ENCODE peak calls at places on chromosomes 4 and X, in eight cellular contexts. Z is GM12892; D is hypothalamus; W is HS-5; K is NCI-H1092; U is activated naive CD8-positive, alpha-beta T cell treated with anti-CD3 and anti-CD28 coated beads, Interleukin-2, amount 50 U/mL, for 24 hours; J is MG63; L is EL. O is an unnamed sample.

GRCh38 chr4:40502220-40502619 is 127.4 kb downstream of the RBM47 start:
- DNase-seq in Z (no peak), D (no peak), W (no peak), K (no peak), U (no peak), J (no peak), L (no peak), O (no peak)

GRCh38 chrX:2955281-2955680 is 26.1 kb upstream of the ARSD start:
- DNase-seq in Z (no peak), D (no peak), W (no peak), K (no peak), U (no peak), J (no peak), L (no peak), O (no peak)

GRCh38 chrX:118528089-118528753 is 32.6 kb downstream of the DOCK11 start:
- DNase-seq in Z (peak; percentile 15), D (no peak), W (no peak), K (no peak), U (peak; percentile 48), J (no peak), L (no peak), O (no peak)

GRCh38 chr4:90598741-90599140 is 471.5 kb downstream of the CCSER1 start:
- DNase-seq in Z (no peak), D (no peak), W (no peak), K (no peak), U (no peak), J (no peak), L (no peak), O (no peak)

GRCh38 chr4:47287735-47288134 is 175.8 kb downstream of the COMMD8 start:
- DNase-seq in Z (no peak), D (no peak), W (peak; percentile 10), K (no peak), U (no peak), J (peak; percentile 8), L (peak; percentile 78), O (no peak)

GRCh38 chr4:89162486-89162885 is 51.2 kb downstream of the TIGD2 start:
- DNase-seq in Z (no peak), D (no peak), W (no peak), K (no peak), U (no peak), J (no peak), L (no peak), O (no peak)

GRCh38 chr4:52051213-52051614 is at the start of gene SPATA18:
- DNase-seq in Z (peak; percentile 36), D (no peak), W (no peak), K (no peak), U (peak; percentile 5), J (peak; percentile 55), L (peak; percentile 21), O (peak; percentile 76)

GRCh38 chr4:44679060-44679459 is 840 bp downstream of the GUF1 start:
- DNase-seq in Z (no peak), D (no peak), W (no peak), K (no peak), U (no peak), J (no peak), L (peak; percentile 1), O (no peak)

GRCh38 chr4:76634239-76634638 is 199.2 kb downstream of the SHROOM3 start:
- DNase-seq in Z (no peak), D (no peak), W (peak; percentile 56), K (no peak), U (no peak), J (no peak), L (peak; percentile 82), O (peak; percentile 85)

GRCh38 chrX:15441464-15441863 is 51.7 kb downstream of the PIR start:
- DNase-seq in Z (no peak), D (no peak), W (no peak), K (no peak), U (no peak), J (no peak), L (no peak), O (no peak)

GRCh38 chr4:14768449-14768848 is 233.8 kb upstream of the CPEB2 start:
- DNase-seq in Z (no peak), D (no peak), W (no peak), K (no peak), U (no peak), J (no peak), L (no peak), O (no peak)

GRCh38 chr4:184355111-184355604 is 119.2 kb downstream of the IRF2 start:
- DNase-seq in Z (peak; percentile 19), D (no peak), W (peak; percentile 68), K (no peak), U (no peak), J (peak; percentile 48), L (peak; percentile 89), O (peak; percentile 79)

GRCh38 chr4:88606832-88607231 is 14.6 kb downstream of the HERC3 start:
- DNase-seq in Z (no peak), D (no peak), W (no peak), K (no peak), U (no peak), J (no peak), L (no peak), O (no peak)

GRCh38 chr4:184312126-184312525 is 94.5 kb upstream of the ENPP6 start:
- DNase-seq in Z (no peak), D (no peak), W (no peak), K (no peak), U (no peak), J (no peak), L (no peak), O (no peak)

GRCh38 chr4:117560329-117560728 is 474.0 kb upstream of the NDST3 start:
- DNase-seq in Z (no peak), D (no peak), W (peak; percentile 2), K (no peak), U (no peak), J (no peak), L (peak; percentile 0), O (no peak)

GRCh38 chr4:97953171-97953570 is 190.1 kb downstream of the STPG2 start:
- DNase-seq in Z (no peak), D (no peak), W (no peak), K (no peak), U (no peak), J (no peak), L (no peak), O (no peak)

GRCh38 chr4:4687935-4688727 is 146.3 kb upstream of the STX18 start:
- DNase-seq in Z (no peak), D (no peak), W (no peak), K (no peak), U (no peak), J (no peak), L (no peak), O (no peak)

GRCh38 chr4:72631296-72631695 is 62.3 kb upstream of the ADAMTS3 start:
- DNase-seq in Z (no peak), D (no peak), W (peak; percentile 81), K (no peak), U (no peak), J (peak; percentile 87), L (peak; percentile 90), O (peak; percentile 83)

GRCh38 chr4:18042012-18042411 is 20.5 kb upstream of the LCORL start:
- DNase-seq in Z (no peak), D (no peak), W (no peak), K (no peak), U (no peak), J (no peak), L (no peak), O (no peak)

GRCh38 chr4:65287071-65287470 is 383.2 kb downstream of the EPHA5 start:
- DNase-seq in Z (no peak), D (no peak), W (no peak), K (no peak), U (no peak), J (no peak), L (no peak), O (no peak)

GRCh38 chrX:40130207-40130606 is 32.4 kb upstream of the BCOR start:
- DNase-seq in Z (no peak), D (no peak), W (no peak), K (no peak), U (no peak), J (peak; percentile 87), L (peak; percentile 86), O (peak; percentile 55)

GRCh38 chrX:10906861-10907260 is 204.3 kb upstream of the HCCS start:
- DNase-seq in Z (no peak), D (no peak), W (no peak), K (no peak), U (no peak), J (no peak), L (peak; percentile 33), O (no peak)

GRCh38 chrX:4550018-4550417 is 836.6 kb upstream of the PRKX start:
- DNase-seq in Z (no peak), D (no peak), W (no peak), K (no peak), U (no peak), J (no peak), L (no peak), O (no peak)

GRCh38 chr4:52657630-52658501 is 1.2 kb downstream of the USP46 start:
- DNase-seq in Z (no peak), D (peak; percentile 36), W (no peak), K (no peak), U (no peak), J (no peak), L (peak; percentile 25), O (peak; percentile 20)

GRCh38 chr4:22334155-22334554 is 181.7 kb downstream of the ADGRA3 start:
- DNase-seq in Z (no peak), D (no peak), W (no peak), K (no peak), U (no peak), J (no peak), L (no peak), O (no peak)

O was measured in AG08395.